ENCODE peak calls at places on chromosome 7, in nine cellular contexts. Q is ovary, I is coronary artery, R is heart right ventricle, C is NCI-H2171 treated with DMSO at 0.1 percent for 48 hours, K is pons, T is endodermal cell, P is fibroblast of gingiva, J is astrocyte of the spinal cord. F is an unnamed sample.

GRCh38 chr7:76509931-76510877 is at the start of gene UPK3B:
- DNase-seq in K (no peak), Q (no peak), I (no peak), J (peak), T (peak), P (no peak), C (peak), R (no peak), F (no peak)

GRCh38 chr7:1176891-1177373 is 16.9 kb upstream of the ZFAND2A start:
- DNase-seq in C (peak), R (peak), Q (peak), K (no peak), T (peak), J (peak), I (no peak), P (peak), F (no peak)

GRCh38 chr7:117673839-117674238 is 194.0 kb downstream of the CFTR start:
- DNase-seq in T (no peak), C (no peak), Q (no peak), R (no peak), I (no peak), J (peak), P (peak), K (peak), F (peak)

GRCh38 chr7:75611557-75612178 is 119.5 kb downstream of the SPDYE5 start:
- DNase-seq in K (peak), I (peak), R (peak), T (peak), J (no peak), P (no peak), C (no peak), Q (peak), F (peak)

GRCh38 chr7:17274551-17275245 is 23.8 kb upstream of the AHR start:
- DNase-seq in I (no peak), R (no peak), C (no peak), K (no peak), Q (no peak), T (no peak), P (no peak), J (peak), F (no peak)

GRCh38 chr7:148561099-148561498 is 29.5 kb upstream of the C7orf33 start:
- DNase-seq in K (no peak), J (no peak), P (no peak), R (no peak), I (no peak), T (no peak), Q (no peak), C (no peak), F (no peak)

GRCh38 chr7:101226686-101227085 is 8.7 kb downstream of the ZNHIT1 start:
- DNase-seq in Q (no peak), T (no peak), P (peak), C (no peak), J (no peak), I (no peak), R (no peak), K (no peak), F (no peak)

GRCh38 chr7:75737856-75738603 is 711 bp downstream of the HIP1 start:
- DNase-seq in Q (no peak), I (no peak), R (no peak), P (no peak), K (peak), J (no peak), T (peak), C (no peak), F (peak)

GRCh38 chr7:42677751-42678231 is 234.1 kb downstream of the C7orf25 start:
- DNase-seq in P (peak), T (no peak), C (no peak), I (no peak), R (no peak), Q (no peak), K (peak), J (peak), F (no peak)

GRCh38 chr7:90430614-90431445 is 27.6 kb downstream of the CLDN12 start:
- DNase-seq in J (no peak), T (no peak), Q (no peak), K (no peak), P (no peak), I (no peak), C (peak), R (no peak), F (no peak)

GRCh38 chr7:101308245-101309085 is 13.1 kb downstream of the IFT22 start:
- DNase-seq in I (no peak), C (peak), K (no peak), R (no peak), P (peak), J (peak), Q (peak), T (peak), F (no peak)

GRCh38 chr7:107676249-107676648 is 15.6 kb downstream of the SLC26A4 start:
- DNase-seq in I (no peak), Q (no peak), K (no peak), J (no peak), T (no peak), R (no peak), P (no peak), C (no peak), F (no peak)

GRCh38 chr7:12961910-12962309 is 274.5 kb downstream of the ARL4A start:
- DNase-seq in I (no peak), Q (no peak), K (no peak), T (no peak), C (no peak), P (no peak), J (no peak), R (peak), F (no peak)

GRCh38 chr7:157490465-157490912 is 153.7 kb downstream of the DNAJB6 start:
- DNase-seq in T (no peak), Q (no peak), J (peak), K (peak), P (no peak), R (no peak), I (peak), C (no peak), F (peak)

GRCh38 chr7:23106491-23106800 is 861 bp downstream of the KLHL7 start:
- DNase-seq in C (no peak), J (no peak), K (no peak), Q (no peak), I (no peak), T (peak), R (peak), P (no peak), F (no peak)

GRCh38 chr7:78039791-78040776 is 241.5 kb downstream of the PHTF2 start:
- DNase-seq in C (no peak), Q (no peak), P (no peak), J (no peak), K (no peak), T (peak), I (no peak), R (peak), F (no peak)

GRCh38 chr7:92503767-92504166 is 24.6 kb downstream of the PEX1 start:
- DNase-seq in I (no peak), P (no peak), T (no peak), R (no peak), J (no peak), K (no peak), C (no peak), Q (no peak), F (no peak)

GRCh38 chr7:123067814-123068213 is 72.3 kb upstream of the TAS2R16 start:
- DNase-seq in C (no peak), I (no peak), J (no peak), Q (no peak), K (no peak), R (no peak), P (no peak), T (no peak), F (no peak)

GRCh38 chr7:65946895-65947294 is 35.1 kb downstream of the GUSB start:
- DNase-seq in R (no peak), K (no peak), J (peak), Q (peak), P (peak), T (no peak), C (no peak), I (no peak), F (no peak)

GRCh38 chr7:39051707-39052106 is 74.0 kb downstream of the POU6F2 start:
- DNase-seq in P (no peak), C (no peak), Q (no peak), R (no peak), T (no peak), K (no peak), I (no peak), J (no peak), F (no peak)

GRCh38 chr7:26515462-26515861 is 223.8 kb downstream of the SNX10 start:
- DNase-seq in T (no peak), P (no peak), J (peak), K (no peak), C (no peak), Q (no peak), I (no peak), R (no peak), F (no peak)

GRCh38 chr7:151690597-151690996 is 170.9 kb upstream of the RHEB start:
- DNase-seq in R (no peak), K (no peak), Q (no peak), P (no peak), J (no peak), I (no peak), T (no peak), C (no peak), F (no peak)

GRCh38 chr7:12954374-12954773 is 266.9 kb downstream of the ARL4A start:
- DNase-seq in R (no peak), Q (no peak), K (no peak), C (no peak), P (no peak), T (no peak), J (no peak), I (no peak), F (no peak)

GRCh38 chr7:28738384-28738783 is 219.7 kb downstream of the TRIL start:
- DNase-seq in T (no peak), Q (no peak), J (no peak), P (no peak), I (no peak), K (no peak), R (no peak), C (peak), F (no peak)

GRCh38 chr7:28708033-28708451 is 250.1 kb downstream of the TRIL start:
- DNase-seq in T (no peak), R (no peak), I (no peak), P (no peak), Q (no peak), K (no peak), J (peak), C (no peak), F (no peak)

GRCh38 chr7:155206286-155207020 is 91.2 kb upstream of the INSIG1 start:
- DNase-seq in Q (no peak), R (peak), K (peak), J (peak), C (no peak), P (peak), I (no peak), T (no peak), F (peak)

GRCh38 chr7:3738964-3739363 is 437.9 kb downstream of the SDK1 start:
- DNase-seq in K (no peak), I (no peak), T (no peak), R (no peak), J (peak), Q (no peak), P (no peak), C (peak), F (no peak)